ENCODE peak calls at places on chromosomes 12 and 14, in four cellular contexts. One of them, this sample, is unnamed.

GRCh38 chr14:68621400-68622365 is 171.2 kb downstream of the ZFP36L1 start:
- DNase-seq in A549: no peak
- DNase-seq in coronary artery: peak
- DNase-seq in fibroblast of mammary gland: peak
- DNase-seq in this sample: peak

GRCh38 chr12:59660921-59661597 is 65.2 kb downstream of the SLC16A7 start:
- DNase-seq in A549: no peak
- DNase-seq in coronary artery: no peak
- DNase-seq in fibroblast of mammary gland: no peak
- DNase-seq in this sample: no peak

GRCh38 chr12:121817648-121818043 is 13.8 kb downstream of the SETD1B start:
- DNase-seq in A549: no peak
- DNase-seq in coronary artery: no peak
- DNase-seq in fibroblast of mammary gland: no peak
- DNase-seq in this sample: no peak

GRCh38 chr12:103716517-103717196 is 124.4 kb downstream of the NT5DC3 start:
- DNase-seq in A549: no peak
- DNase-seq in coronary artery: no peak
- DNase-seq in fibroblast of mammary gland: no peak
- DNase-seq in this sample: no peak

GRCh38 chr12:57452937-57453509 is 2.1 kb upstream of the INHBE start:
- DNase-seq in A549: peak
- DNase-seq in coronary artery: no peak
- DNase-seq in fibroblast of mammary gland: peak
- DNase-seq in this sample: peak

GRCh38 chr14:90624732-90625444 is 191.3 kb downstream of the TTC7B start:
- DNase-seq in A549: no peak
- DNase-seq in coronary artery: no peak
- DNase-seq in fibroblast of mammary gland: peak
- DNase-seq in this sample: no peak

GRCh38 chr12:130729344-130729743 is 13.2 kb upstream of the RIMBP2 start:
- DNase-seq in A549: no peak
- DNase-seq in coronary artery: no peak
- DNase-seq in fibroblast of mammary gland: no peak
- DNase-seq in this sample: no peak

GRCh38 chr12:104348994-104349494 is 45.5 kb downstream of the EID3 start:
- DNase-seq in A549: no peak
- DNase-seq in coronary artery: no peak
- DNase-seq in fibroblast of mammary gland: no peak
- DNase-seq in this sample: no peak

GRCh38 chr14:23384364-23385080 is 7.7 kb downstream of the CMTM5 start:
- DNase-seq in A549: no peak
- DNase-seq in coronary artery: no peak
- DNase-seq in fibroblast of mammary gland: no peak
- DNase-seq in this sample: no peak

GRCh38 chr12:122126342-122126635 is 47.7 kb downstream of the IL31 start:
- DNase-seq in A549: no peak
- DNase-seq in coronary artery: no peak
- DNase-seq in fibroblast of mammary gland: no peak
- DNase-seq in this sample: no peak

GRCh38 chr12:124296295-124296915 is 1.5 kb downstream of the RFLNA start:
- DNase-seq in A549: no peak
- DNase-seq in coronary artery: no peak
- DNase-seq in fibroblast of mammary gland: no peak
- DNase-seq in this sample: no peak

GRCh38 chr14:85233756-85234545 is 296.0 kb upstream of the FLRT2 start:
- DNase-seq in A549: peak
- DNase-seq in coronary artery: no peak
- DNase-seq in fibroblast of mammary gland: peak
- DNase-seq in this sample: peak

GRCh38 chr12:121812320-121812871 is 8.6 kb downstream of the SETD1B start:
- DNase-seq in A549: peak
- DNase-seq in coronary artery: no peak
- DNase-seq in fibroblast of mammary gland: peak
- DNase-seq in this sample: peak

GRCh38 chr12:2582631-2583616 is 211.8 kb upstream of the FKBP4 start:
- DNase-seq in A549: peak
- DNase-seq in coronary artery: no peak
- DNase-seq in fibroblast of mammary gland: peak
- DNase-seq in this sample: peak

GRCh38 chr12:51262758-51263177 is 7.4 kb downstream of the SMAGP start:
- DNase-seq in A549: peak
- DNase-seq in coronary artery: no peak
- DNase-seq in fibroblast of mammary gland: peak
- DNase-seq in this sample: peak

GRCh38 chr14:103550451-103551337 is 11.8 kb downstream of the BAG5 start:
- DNase-seq in A549: no peak
- DNase-seq in coronary artery: no peak
- DNase-seq in fibroblast of mammary gland: no peak
- DNase-seq in this sample: no peak

GRCh38 chr14:99329711-99330315 is 57.8 kb upstream of the BCL11B start:
- DNase-seq in A549: no peak
- DNase-seq in coronary artery: no peak
- DNase-seq in fibroblast of mammary gland: no peak
- DNase-seq in this sample: no peak

DNA sequence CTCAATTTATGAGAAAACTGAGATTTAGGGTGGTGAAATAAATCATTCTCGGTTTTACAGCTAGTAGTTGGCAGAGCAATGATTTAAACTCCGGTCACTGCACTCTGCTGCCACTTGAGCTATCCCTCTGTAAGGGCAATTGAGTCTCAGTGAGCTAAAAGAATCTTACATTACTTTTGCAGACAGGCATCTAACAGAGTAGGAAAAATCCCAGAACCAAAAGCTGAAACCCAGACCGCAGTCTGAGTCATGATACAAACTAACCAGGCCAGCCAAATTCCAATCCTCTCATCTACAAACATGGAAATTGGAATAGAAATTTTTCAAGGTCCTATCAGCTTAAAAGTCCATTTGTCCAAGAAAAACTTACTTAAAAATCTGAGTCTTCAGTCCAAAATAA is 73.7 kb downstream of the ANKS1B start:
- DNase-seq in A549: peak
- DNase-seq in coronary artery: peak
- DNase-seq in fibroblast of mammary gland: peak
- DNase-seq in this sample: peak
- H3K4me3 ChIP-seq in A549: peak
- H3K4me3 ChIP-seq in coronary artery: peak
- H3K4me3 ChIP-seq in fibroblast of mammary gland: no peak
- H3K4me3 ChIP-seq in this sample: no peak

GRCh38 chr12:45312012-45312411 is 96.1 kb downstream of the ANO6 start:
- DNase-seq in A549: no peak
- DNase-seq in coronary artery: no peak
- DNase-seq in fibroblast of mammary gland: no peak
- DNase-seq in this sample: no peak

GRCh38 chr12:45310627-45310968 is 94.7 kb downstream of the ANO6 start:
- DNase-seq in A549: no peak
- DNase-seq in coronary artery: no peak
- DNase-seq in fibroblast of mammary gland: no peak
- DNase-seq in this sample: no peak

GRCh38 chr12:45314770-45315169 is 98.9 kb downstream of the ANO6 start:
- DNase-seq in A549: no peak
- DNase-seq in coronary artery: no peak
- DNase-seq in fibroblast of mammary gland: no peak
- DNase-seq in this sample: no peak

GRCh38 chr12:45305904-45306303 is 90.0 kb downstream of the ANO6 start:
- DNase-seq in A549: no peak
- DNase-seq in coronary artery: no peak
- DNase-seq in fibroblast of mammary gland: no peak
- DNase-seq in this sample: no peak

GRCh38 chr12:45309826-45310626 is 94.1 kb downstream of the ANO6 start:
- DNase-seq in A549: no peak
- DNase-seq in coronary artery: no peak
- DNase-seq in fibroblast of mammary gland: peak
- DNase-seq in this sample: no peak
- TF ChIP-seq CTCF in A549: no peak
- TF ChIP-seq CTCF in coronary artery: no peak
- TF ChIP-seq CTCF in fibroblast of mammary gland: peak
- TF ChIP-seq CTCF in this sample: no peak

GRCh38 chr12:85392508-85392907 is 112.5 kb downstream of the ALX1 start:
- DNase-seq in A549: no peak
- DNase-seq in coronary artery: no peak
- DNase-seq in fibroblast of mammary gland: no peak
- DNase-seq in this sample: peak

GRCh38 chr12:85385406-85385805 is 105.4 kb downstream of the ALX1 start:
- DNase-seq in A549: no peak
- DNase-seq in coronary artery: no peak
- DNase-seq in fibroblast of mammary gland: no peak
- DNase-seq in this sample: no peak

GRCh38 chr12:85394809-85395208 is 114.8 kb downstream of the ALX1 start:
- DNase-seq in A549: no peak
- DNase-seq in coronary artery: no peak
- DNase-seq in fibroblast of mammary gland: no peak
- DNase-seq in this sample: no peak

DNA sequence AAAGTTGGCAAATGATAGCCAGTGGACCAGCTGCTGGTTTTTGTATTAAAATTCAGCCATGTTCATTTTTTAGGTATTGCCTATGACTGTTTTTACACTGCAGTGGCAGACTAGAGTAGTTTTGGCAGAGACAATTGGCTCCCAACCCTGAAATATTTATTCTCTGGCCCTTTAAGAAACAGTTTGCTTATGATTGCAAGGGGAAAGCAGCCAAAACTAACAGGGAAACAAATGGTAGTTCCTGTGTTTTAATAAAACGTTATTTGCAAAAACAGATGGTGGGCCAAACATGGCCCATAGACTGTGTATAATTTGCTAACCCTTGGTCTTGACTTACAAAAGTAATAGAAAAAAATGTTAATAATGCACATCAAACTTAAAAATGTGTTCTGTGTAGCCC is 110.3 kb downstream of the ALX1 start:
- DNase-seq in A549: no peak
- DNase-seq in coronary artery: no peak
- DNase-seq in fibroblast of mammary gland: no peak
- DNase-seq in this sample: no peak
- H3K4me3 ChIP-seq in A549: no peak
- H3K4me3 ChIP-seq in coronary artery: no peak
- H3K4me3 ChIP-seq in fibroblast of mammary gland: no peak
- H3K4me3 ChIP-seq in this sample: no peak

DNA sequence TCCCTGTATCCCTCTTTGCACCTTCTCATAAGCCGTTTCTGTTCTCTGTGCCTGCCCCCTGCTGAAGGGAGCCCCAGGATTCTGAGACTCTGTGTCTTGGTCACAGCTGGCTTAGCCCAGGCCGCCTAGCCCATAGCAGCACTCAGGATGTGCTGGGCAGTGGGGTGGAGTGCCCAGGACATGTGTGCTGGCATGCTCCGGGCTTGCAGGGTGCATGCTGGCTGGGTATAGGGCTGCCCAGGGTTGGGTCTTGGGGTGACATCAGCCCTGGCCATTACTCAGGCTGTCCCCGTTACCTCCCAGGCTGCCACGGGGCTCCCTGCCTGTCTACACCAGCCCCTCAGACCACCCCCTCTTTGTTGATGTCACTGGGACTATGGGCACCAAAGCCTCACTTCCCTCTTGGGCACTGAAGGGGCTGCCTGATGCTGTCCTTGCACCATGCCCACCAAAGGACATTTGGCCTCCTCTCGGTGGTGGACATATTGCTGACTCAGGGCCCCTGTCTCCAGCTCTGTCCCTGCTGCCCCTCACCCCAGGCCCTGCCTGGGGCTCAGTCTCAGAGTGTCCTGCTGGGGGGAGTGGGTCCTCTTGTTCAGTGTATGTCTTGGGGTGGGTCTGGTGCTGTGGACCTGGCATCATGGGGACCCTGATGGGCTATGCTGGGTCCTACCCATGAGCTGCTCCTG is 2.4 kb downstream of the CEP170B start:
- DNase-seq in A549: no peak
- DNase-seq in coronary artery: no peak
- DNase-seq in fibroblast of mammary gland: no peak
- DNase-seq in this sample: no peak
- TF ChIP-seq CTCF in A549: no peak
- TF ChIP-seq CTCF in coronary artery: no peak
- TF ChIP-seq CTCF in fibroblast of mammary gland: no peak
- TF ChIP-seq CTCF in this sample: no peak

GRCh38 chr14:96341323-96341722 is 21.8 kb downstream of the ATG2B start:
- DNase-seq in A549: no peak
- DNase-seq in coronary artery: no peak
- DNase-seq in fibroblast of mammary gland: no peak
- DNase-seq in this sample: no peak

GRCh38 chr14:96349286-96350075 is 13.7 kb downstream of the ATG2B start:
- DNase-seq in A549: no peak
- DNase-seq in coronary artery: no peak
- DNase-seq in fibroblast of mammary gland: no peak
- DNase-seq in this sample: no peak

DNA sequence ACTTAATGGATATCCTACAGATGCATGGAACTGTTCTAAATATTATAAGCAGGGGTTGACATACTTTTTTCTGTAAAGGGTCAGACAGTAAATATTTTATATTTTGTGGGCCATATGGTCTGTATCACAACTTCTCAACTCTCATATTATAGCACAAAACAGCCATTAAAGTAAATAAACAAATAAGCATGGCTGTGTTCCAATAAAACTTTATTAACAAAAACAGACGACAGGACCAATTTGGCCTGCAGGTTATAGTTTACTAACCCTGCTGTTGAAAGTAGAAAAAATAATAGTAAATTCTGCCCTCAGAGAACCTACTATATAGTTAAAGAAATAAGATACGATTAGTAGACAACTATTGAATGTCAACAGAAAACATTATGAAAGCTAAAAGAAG is 17.5 kb downstream of the ATG2B start:
- DNase-seq in A549: no peak
- DNase-seq in coronary artery: no peak
- DNase-seq in fibroblast of mammary gland: no peak
- DNase-seq in this sample: no peak
- H3K4me3 ChIP-seq in A549: no peak
- H3K4me3 ChIP-seq in coronary artery: no peak
- H3K4me3 ChIP-seq in fibroblast of mammary gland: no peak
- H3K4me3 ChIP-seq in this sample: no peak

DNA sequence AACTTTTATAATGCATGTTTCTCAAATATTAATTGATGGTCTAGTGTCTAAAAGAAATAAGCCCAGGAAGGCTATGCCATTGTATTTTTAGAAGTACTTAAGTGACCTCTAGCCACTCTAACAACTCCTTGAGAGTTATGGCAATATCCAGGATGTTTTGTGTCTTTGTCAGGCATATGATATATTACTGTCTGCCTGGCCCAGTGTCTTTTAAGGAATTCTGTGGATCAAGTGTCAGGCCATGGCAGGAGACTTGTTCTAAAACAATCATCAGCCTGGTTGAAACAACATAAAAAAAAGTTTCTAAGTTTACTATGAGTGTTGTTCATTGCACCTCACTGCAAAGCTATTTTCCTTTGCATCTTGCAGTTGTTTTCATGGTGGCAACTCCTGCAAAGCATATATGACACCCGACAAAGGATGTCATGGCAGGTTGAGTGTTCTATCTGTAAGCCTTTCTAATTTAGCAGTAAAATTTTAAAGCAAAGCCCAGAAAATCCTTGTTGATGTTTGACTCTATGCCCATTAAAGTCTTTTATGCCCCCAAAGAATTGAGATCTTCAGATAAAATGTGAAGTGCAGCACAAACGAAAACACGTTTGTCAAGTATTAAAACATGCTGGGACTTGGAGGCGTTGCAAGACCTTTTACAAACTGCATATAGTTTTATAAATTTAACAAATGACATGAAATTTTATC is 89.5 kb upstream of the SLC38A2 start:
- DNase-seq in A549: no peak
- DNase-seq in coronary artery: no peak
- DNase-seq in fibroblast of mammary gland: no peak
- DNase-seq in this sample: peak
- TF ChIP-seq CTCF in A549: no peak
- TF ChIP-seq CTCF in coronary artery: no peak
- TF ChIP-seq CTCF in fibroblast of mammary gland: no peak
- TF ChIP-seq CTCF in this sample: no peak

GRCh38 chr12:7542813-7543212 is 39.2 kb upstream of the CD163 start:
- DNase-seq in A549: no peak
- DNase-seq in coronary artery: no peak
- DNase-seq in fibroblast of mammary gland: peak
- DNase-seq in this sample: peak
- H3K4me3 ChIP-seq in A549: no peak
- H3K4me3 ChIP-seq in coronary artery: no peak
- H3K4me3 ChIP-seq in fibroblast of mammary gland: no peak
- H3K4me3 ChIP-seq in this sample: no peak

This sample was measured in foreskin fibroblast.